ENCODE peak calls at places on chromosomes 12 and 14, in four cellular contexts. One of them, this sample, is unnamed.

GRCh38 chr14:106802413-106803364 is 1276.3 kb downstream of the TMEM121 start:
- DNase-seq in mucosa of gallbladder: no peak
- DNase-seq in colonic mucosa: peak
- DNase-seq in sciatic nerve: no peak
- DNase-seq in this sample: no peak

GRCh38 chr14:30638926-30639325 is 16.8 kb downstream of the SCFD1 start:
- DNase-seq in mucosa of gallbladder: no peak
- DNase-seq in colonic mucosa: no peak
- DNase-seq in sciatic nerve: no peak
- DNase-seq in this sample: no peak

GRCh38 chr14:106530423-106531107 is 1004.2 kb downstream of the TMEM121 start:
- DNase-seq in mucosa of gallbladder: no peak
- DNase-seq in colonic mucosa: no peak
- DNase-seq in sciatic nerve: no peak
- DNase-seq in this sample: no peak

GRCh38 chr12:89069431-89069830 is 282.9 kb downstream of the DUSP6 start:
- DNase-seq in mucosa of gallbladder: no peak
- DNase-seq in colonic mucosa: no peak
- DNase-seq in sciatic nerve: no peak
- DNase-seq in this sample: no peak

GRCh38 chr12:116368196-116369194 is 91.0 kb upstream of the MED13L start:
- DNase-seq in mucosa of gallbladder: peak
- DNase-seq in colonic mucosa: peak
- DNase-seq in sciatic nerve: no peak
- DNase-seq in this sample: no peak

GRCh38 chr12:80966001-80966400 is 28.3 kb upstream of the LIN7A start:
- DNase-seq in mucosa of gallbladder: no peak
- DNase-seq in colonic mucosa: no peak
- DNase-seq in sciatic nerve: no peak
- DNase-seq in this sample: no peak

GRCh38 chr12:1518763-1519516 is 75.4 kb downstream of the FBXL14 start:
- DNase-seq in mucosa of gallbladder: no peak
- DNase-seq in colonic mucosa: no peak
- DNase-seq in sciatic nerve: no peak
- DNase-seq in this sample: no peak

GRCh38 chr12:14769837-14770494 is 33.3 kb downstream of the WBP11 start:
- DNase-seq in mucosa of gallbladder: peak
- DNase-seq in colonic mucosa: peak
- DNase-seq in sciatic nerve: peak
- DNase-seq in this sample: no peak

GRCh38 chr14:101480022-101480746 is 81.1 kb upstream of the DIO3 start:
- DNase-seq in mucosa of gallbladder: no peak
- DNase-seq in colonic mucosa: peak
- DNase-seq in sciatic nerve: peak
- DNase-seq in this sample: no peak

GRCh38 chr12:89309452-89309802 is 42.9 kb downstream of the DUSP6 start:
- DNase-seq in mucosa of gallbladder: no peak
- DNase-seq in colonic mucosa: no peak
- DNase-seq in sciatic nerve: no peak
- DNase-seq in this sample: no peak

GRCh38 chr14:43116341-43116740 is 1390.7 kb downstream of the FSCB start:
- DNase-seq in mucosa of gallbladder: no peak
- DNase-seq in colonic mucosa: no peak
- DNase-seq in sciatic nerve: no peak
- DNase-seq in this sample: no peak

This sample was measured in amygdala.